ENCODE peak calls at places on chromosomes 2 and 18, in eight cellular contexts. R is IMR-90, O is psoas muscle, D is brain microvascular endothelial cell, A is aorta, B is fibroblast of lung, Q is adrenal gland, K is GM23248. Y is an unnamed sample.

GRCh38 chr2:120278901-120279300 is 26.2 kb downstream of the RALB start:
- DNase-seq in B (no peak), A (no peak), D (no peak), Q (no peak), O (no peak), R (no peak), K (no peak), Y (no peak)

GRCh38 chr2:190578158-190579057 is 43.9 kb upstream of the NEMP2 start:
- DNase-seq in B (peak; percentile 89), K (peak; percentile 31), A (no peak), Q (peak; percentile 24), R (no peak), O (no peak), D (peak; percentile 35), Y (peak; percentile 69)

GRCh38 chr2:69645926-69646325 is 2.4 kb upstream of the AAK1 start:
- DNase-seq in B (no peak), K (no peak), Q (no peak), O (no peak), R (no peak), D (no peak), A (no peak), Y (no peak)

GRCh38 chr2:151289972-151290335 is 486 bp upstream of the NMI start:
- DNase-seq in A (no peak), Q (peak; percentile 55), R (peak; percentile 53), B (peak; percentile 73), K (peak; percentile 89), O (peak; percentile 71), D (no peak), Y (peak; percentile 70)

GRCh38 chr2:1681323-1682310 is 62.7 kb downstream of the PXDN start:
- DNase-seq in D (no peak), O (peak; percentile 55), R (no peak), Q (no peak), K (no peak), A (no peak), B (peak; percentile 63), Y (no peak)

GRCh38 chr18:28112056-28112470 is 64.9 kb downstream of the CDH2 start:
- DNase-seq in A (no peak), O (no peak), D (peak; percentile 92), R (peak; percentile 89), Q (no peak), B (peak; percentile 37), K (peak; percentile 81), Y (peak; percentile 54)

GRCh38 chr2:239203443-239204142 is 197.2 kb downstream of the HDAC4 start:
- DNase-seq in A (peak; percentile 21), O (no peak), B (no peak), K (no peak), Q (no peak), R (no peak), D (no peak), Y (no peak)

GRCh38 chr2:73964223-73964622 is 20.5 kb upstream of the TET3 start:
- DNase-seq in A (no peak), B (no peak), Q (no peak), O (no peak), R (no peak), D (no peak), K (no peak), Y (no peak)

GRCh38 chr2:152525277-152525838 is 190.4 kb downstream of the FMNL2 start:
- DNase-seq in K (peak; percentile 85), A (no peak), R (peak; percentile 64), O (peak; percentile 46), Q (peak; percentile 61), D (peak; percentile 45), B (no peak), Y (peak; percentile 46)

GRCh38 chr18:57819671-57820460 is 16.8 kb upstream of the ATP8B1 start:
- DNase-seq in D (peak; percentile 97), Q (peak; percentile 83), R (peak; percentile 95), A (peak; percentile 86), B (peak; percentile 79), K (peak; percentile 82), O (peak; percentile 62), Y (peak; percentile 76)

GRCh38 chr18:13584826-13585225 is 141.5 kb downstream of the FAM210A start:
- DNase-seq in K (no peak), B (no peak), D (no peak), Q (no peak), O (no peak), R (no peak), A (no peak), Y (no peak)

GRCh38 chr2:172340394-172340793 is 87.0 kb upstream of the ITGA6 start:
- DNase-seq in R (no peak), A (no peak), K (no peak), Q (no peak), D (no peak), B (peak; percentile 9), O (no peak), Y (no peak)

GRCh38 chr2:23520256-23520655 is 135.3 kb downstream of the KLHL29 start:
- DNase-seq in B (no peak), K (no peak), O (no peak), D (no peak), Q (no peak), R (no peak), A (no peak), Y (no peak)

GRCh38 chr2:109287413-109287812 is 158.4 kb downstream of the SH3RF3 start:
- DNase-seq in K (no peak), R (no peak), O (no peak), B (no peak), D (no peak), Q (no peak), A (no peak), Y (no peak)

GRCh38 chr2:165837122-165837521 is 43.1 kb upstream of the GALNT3 start:
- DNase-seq in K (peak; percentile 77), A (no peak), O (no peak), R (peak; percentile 66), D (peak; percentile 75), B (no peak), Q (no peak), Y (no peak)

GRCh38 chr2:226483745-226484619 is 315.6 kb downstream of the IRS1 start:
- DNase-seq in O (no peak), R (peak; percentile 61), D (peak; percentile 50), K (peak; percentile 51), Q (no peak), B (peak; percentile 28), A (no peak), Y (peak; percentile 82)

GRCh38 chr18:12403601-12404506 is 3.9 kb upstream of the PRELID3A start:
- DNase-seq in K (peak; percentile 93), R (peak; percentile 91), O (no peak), A (peak; percentile 19), D (peak; percentile 88), B (peak; percentile 90), Q (no peak), Y (peak; percentile 80)

GRCh38 chr2:8176837-8177236 is 505.0 kb upstream of the ID2 start:
- DNase-seq in D (no peak), A (no peak), R (no peak), Q (no peak), B (no peak), K (no peak), O (no peak), Y (no peak)

GRCh38 chr18:45284174-45284573 is 331.1 kb upstream of the SLC14A2 start:
- DNase-seq in A (no peak), B (no peak), D (no peak), Q (no peak), O (no peak), K (no peak), R (no peak), Y (no peak)

GRCh38 chr2:44706584-44707553 is 234.6 kb upstream of the SIX3 start:
- DNase-seq in O (no peak), A (no peak), Q (no peak), D (no peak), B (no peak), K (no peak), R (no peak), Y (no peak)

GRCh38 chr2:235925250-235925919 is 242.8 kb downstream of the GBX2 start:
- DNase-seq in Q (no peak), K (no peak), D (no peak), A (no peak), B (no peak), O (no peak), R (no peak), Y (no peak)
- H3K27ac ChIP-seq in Q (no peak overlapping the region), K (no peak overlapping the region), D (no peak overlapping the region), A (no peak overlapping the region), B (no peak overlapping the region), O (no peak overlapping the region), R (no peak overlapping the region), Y (no peak overlapping the region)

GRCh38 chr2:241237949-241238371 is 49.5 kb downstream of the ANO7 start:
- DNase-seq in R (no peak), Q (no peak), O (no peak), A (peak; percentile 68), B (no peak), D (no peak), K (no peak), Y (no peak)

GRCh38 chr2:241238693-241239198 is 50.3 kb downstream of the ANO7 start:
- DNase-seq in D (no peak), Q (no peak), O (no peak), B (no peak), K (no peak), R (no peak), A (no peak), Y (no peak)

GRCh38 chr2:241235396-241235795 is 46.9 kb downstream of the ANO7 start:
- DNase-seq in O (no peak), A (no peak), K (no peak), D (no peak), R (no peak), Q (no peak), B (no peak), Y (no peak)

GRCh38 chr2:241235859-241236593 is 47.5 kb downstream of the ANO7 start:
- DNase-seq in A (peak; percentile 49), Q (no peak), K (no peak), D (no peak), O (peak; percentile 38), R (no peak), B (no peak), Y (no peak)

GRCh38 chr2:241237047-241237446 is 48.6 kb downstream of the ANO7 start:
- DNase-seq in A (peak; percentile 52), Q (no peak), O (peak; percentile 43), R (no peak), K (no peak), B (no peak), D (no peak), Y (no peak)
- H3K27ac ChIP-seq in A (no peak overlapping the region), Q (no peak overlapping the region), O (no peak overlapping the region), R (no peak overlapping the region), K (no peak overlapping the region), B (no peak overlapping the region), D (no peak overlapping the region), Y (no peak overlapping the region)

DNA sequence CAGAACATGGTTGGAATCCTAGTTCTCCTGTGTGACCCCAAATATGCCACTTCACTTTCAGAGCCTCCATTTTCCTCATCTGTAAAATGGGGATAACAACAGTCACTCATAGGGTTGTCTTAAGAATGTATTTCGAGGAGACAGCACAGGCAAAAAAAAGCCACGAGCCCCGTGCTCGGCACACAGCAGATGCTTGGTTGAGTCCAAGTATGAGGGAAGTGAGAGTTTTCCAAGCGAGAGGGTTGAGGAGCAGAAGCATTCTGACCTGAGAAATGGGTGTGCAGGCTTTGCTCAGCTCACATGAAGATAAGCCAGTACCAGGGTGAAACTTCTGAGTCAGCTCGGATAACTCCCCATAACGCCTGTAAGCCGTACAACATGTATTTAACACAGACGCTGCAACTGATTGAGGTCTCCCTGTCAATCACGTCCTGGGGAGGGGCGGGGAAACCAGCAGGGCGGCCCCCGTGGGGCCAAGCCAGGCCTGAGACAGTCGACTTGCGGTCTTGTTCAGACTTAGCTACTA is 23.0 kb upstream of the ODC1 start:
- DNase-seq in K (no peak), R (no peak), Q (no peak), B (no peak), D (no peak), O (no peak), A (peak; percentile 57), Y (no peak)
- H3K27ac ChIP-seq in K (no peak overlapping the region), R (no peak overlapping the region), Q (no peak overlapping the region), B (no peak overlapping the region), D (no peak overlapping the region), O (no peak overlapping the region), A (no peak overlapping the region), Y (no peak overlapping the region)

GRCh38 chr2:237743561-237744269 is 54.9 kb upstream of the RBM44 start:
- DNase-seq in Q (no peak), B (no peak), D (peak; percentile 23), R (peak; percentile 63), K (peak; percentile 74), O (no peak), A (no peak), Y (peak; percentile 33)
- H3K27ac ChIP-seq in Q (peak overlapping the region; percentile 18), B (no peak overlapping the region), D (peak overlapping the region; percentile 22), R (no peak overlapping the region), K (peak overlapping the region; percentile 26), O (peak overlapping the region; percentile 59), A (no peak overlapping the region), Y (no peak overlapping the region)

Y was measured in SJSA1.